ENCODE peak calls at places on chromosomes 11 and 22, in nine cellular contexts. One of them, this sample, is unnamed.
A peak's percentile ranks its signal among the peaks of the same experiment; 100 is the strongest.

GRCh38 chr22:45336971-45337431 is 27.3 kb downstream of the FAM118A start:
- DNase-seq in cardiac fibroblast: peak; percentile 78
- DNase-seq in lower leg skin: peak; percentile 94
- DNase-seq in astrocyte of the spinal cord: peak; percentile 50
- DNase-seq in glutamatergic neuron: no peak
- DNase-seq in nephron progenitor cell: no peak
- DNase-seq in fibroblast of the aortic adventitia: peak; percentile 43
- DNase-seq in upper lobe of right lung: no peak
- DNase-seq in H9: no peak
- DNase-seq in this sample: no peak

GRCh38 chr22:47382164-47382890 is 619.9 kb downstream of the TBC1D22A start:
- DNase-seq in H9: no peak
- DNase-seq in lower leg skin: peak; percentile 76
- DNase-seq in astrocyte of the spinal cord: no peak
- DNase-seq in nephron progenitor cell: no peak
- DNase-seq in fibroblast of the aortic adventitia: no peak
- DNase-seq in cardiac fibroblast: no peak
- DNase-seq in glutamatergic neuron: no peak
- DNase-seq in upper lobe of right lung: peak; percentile 22
- DNase-seq in this sample: no peak

GRCh38 chr11:19907008-19907579 is 194.5 kb downstream of the NAV2 start:
- DNase-seq in astrocyte of the spinal cord: no peak
- DNase-seq in H9: no peak
- DNase-seq in cardiac fibroblast: no peak
- DNase-seq in nephron progenitor cell: no peak
- DNase-seq in upper lobe of right lung: no peak
- DNase-seq in glutamatergic neuron: no peak
- DNase-seq in fibroblast of the aortic adventitia: no peak
- DNase-seq in lower leg skin: no peak
- DNase-seq in this sample: no peak

GRCh38 chr22:42994917-42995562 is 19.9 kb downstream of the PACSIN2 start:
- DNase-seq in astrocyte of the spinal cord: peak; percentile 93
- DNase-seq in lower leg skin: no peak
- DNase-seq in glutamatergic neuron: no peak
- DNase-seq in fibroblast of the aortic adventitia: peak; percentile 96
- DNase-seq in cardiac fibroblast: peak; percentile 93
- DNase-seq in nephron progenitor cell: no peak
- DNase-seq in upper lobe of right lung: no peak
- DNase-seq in H9: no peak
- DNase-seq in this sample: no peak

GRCh38 chr11:63951779-63952536 is 13.2 kb downstream of the NAA40 start:
- DNase-seq in cardiac fibroblast: no peak
- DNase-seq in nephron progenitor cell: no peak
- DNase-seq in H9: no peak
- DNase-seq in upper lobe of right lung: no peak
- DNase-seq in glutamatergic neuron: no peak
- DNase-seq in astrocyte of the spinal cord: no peak
- DNase-seq in lower leg skin: no peak
- DNase-seq in fibroblast of the aortic adventitia: no peak
- DNase-seq in this sample: no peak

GRCh38 chr22:33579448-33580093 is 340.7 kb downstream of the LARGE1 start:
- DNase-seq in lower leg skin: peak; percentile 82
- DNase-seq in glutamatergic neuron: peak; percentile 67
- DNase-seq in cardiac fibroblast: peak; percentile 50
- DNase-seq in upper lobe of right lung: no peak
- DNase-seq in nephron progenitor cell: peak; percentile 69
- DNase-seq in astrocyte of the spinal cord: peak; percentile 2
- DNase-seq in fibroblast of the aortic adventitia: peak; percentile 57
- DNase-seq in H9: peak; percentile 82
- DNase-seq in this sample: no peak

GRCh38 chr11:108253176-108253575 is 30.3 kb downstream of the ATM start:
- DNase-seq in fibroblast of the aortic adventitia: peak; percentile 4
- DNase-seq in nephron progenitor cell: no peak
- DNase-seq in upper lobe of right lung: no peak
- DNase-seq in lower leg skin: no peak
- DNase-seq in glutamatergic neuron: no peak
- DNase-seq in astrocyte of the spinal cord: no peak
- DNase-seq in H9: no peak
- DNase-seq in cardiac fibroblast: no peak
- DNase-seq in this sample: no peak

GRCh38 chr11:10627306-10627705 is 58.8 kb upstream of the LYVE1 start:
- DNase-seq in nephron progenitor cell: no peak
- DNase-seq in cardiac fibroblast: no peak
- DNase-seq in fibroblast of the aortic adventitia: no peak
- DNase-seq in glutamatergic neuron: no peak
- DNase-seq in H9: no peak
- DNase-seq in upper lobe of right lung: no peak
- DNase-seq in lower leg skin: peak; percentile 52
- DNase-seq in astrocyte of the spinal cord: no peak
- DNase-seq in this sample: no peak

GRCh38 chr11:3129591-3130268 is 35.4 kb downstream of the OSBPL5 start:
- DNase-seq in nephron progenitor cell: no peak
- DNase-seq in astrocyte of the spinal cord: no peak
- DNase-seq in cardiac fibroblast: no peak
- DNase-seq in lower leg skin: peak; percentile 84
- DNase-seq in glutamatergic neuron: peak; percentile 12
- DNase-seq in fibroblast of the aortic adventitia: no peak
- DNase-seq in upper lobe of right lung: peak; percentile 60
- DNase-seq in H9: no peak
- DNase-seq in this sample: no peak

GRCh38 chr11:2912498-2912897 is 16.7 kb downstream of the PHLDA2 start:
- DNase-seq in lower leg skin: no peak
- DNase-seq in astrocyte of the spinal cord: peak; percentile 89
- DNase-seq in H9: peak; percentile 67
- DNase-seq in cardiac fibroblast: peak; percentile 59
- DNase-seq in nephron progenitor cell: no peak
- DNase-seq in glutamatergic neuron: no peak
- DNase-seq in upper lobe of right lung: peak; percentile 95
- DNase-seq in fibroblast of the aortic adventitia: peak; percentile 56
- DNase-seq in this sample: no peak

GRCh38 chr11:14773755-14774154 is 118.3 kb downstream of the CYP2R1 start:
- DNase-seq in nephron progenitor cell: no peak
- DNase-seq in fibroblast of the aortic adventitia: peak; percentile 13
- DNase-seq in upper lobe of right lung: no peak
- DNase-seq in H9: no peak
- DNase-seq in astrocyte of the spinal cord: no peak
- DNase-seq in cardiac fibroblast: peak; percentile 30
- DNase-seq in lower leg skin: no peak
- DNase-seq in glutamatergic neuron: no peak
- DNase-seq in this sample: no peak

GRCh38 chr11:75450236-75450635 is 17.2 kb upstream of the KLHL35 start:
- DNase-seq in nephron progenitor cell: no peak
- DNase-seq in glutamatergic neuron: no peak
- DNase-seq in lower leg skin: no peak
- DNase-seq in astrocyte of the spinal cord: no peak
- DNase-seq in cardiac fibroblast: no peak
- DNase-seq in H9: no peak
- DNase-seq in upper lobe of right lung: no peak
- DNase-seq in fibroblast of the aortic adventitia: no peak
- DNase-seq in this sample: no peak

GRCh38 chr11:116851631-116852030 is 14.2 kb upstream of the APOA1 start:
- DNase-seq in fibroblast of the aortic adventitia: no peak
- DNase-seq in cardiac fibroblast: no peak
- DNase-seq in upper lobe of right lung: no peak
- DNase-seq in nephron progenitor cell: no peak
- DNase-seq in astrocyte of the spinal cord: no peak
- DNase-seq in H9: no peak
- DNase-seq in lower leg skin: no peak
- DNase-seq in glutamatergic neuron: no peak
- DNase-seq in this sample: no peak

GRCh38 chr11:61626580-61627380 is 45.9 kb upstream of the SYT7 start:
- DNase-seq in nephron progenitor cell: no peak
- DNase-seq in lower leg skin: no peak
- DNase-seq in H9: peak; percentile 95
- DNase-seq in upper lobe of right lung: peak; percentile 87
- DNase-seq in astrocyte of the spinal cord: no peak
- DNase-seq in cardiac fibroblast: peak; percentile 40
- DNase-seq in glutamatergic neuron: peak; percentile 49
- DNase-seq in fibroblast of the aortic adventitia: peak; percentile 35
- DNase-seq in this sample: no peak

GRCh38 chr11:45899448-45900174 is 7.5 kb downstream of the FREY1 start:
- DNase-seq in nephron progenitor cell: peak; percentile 92
- DNase-seq in glutamatergic neuron: peak; percentile 97
- DNase-seq in lower leg skin: peak; percentile 93
- DNase-seq in cardiac fibroblast: peak; percentile 87
- DNase-seq in astrocyte of the spinal cord: peak; percentile 93
- DNase-seq in H9: peak; percentile 94
- DNase-seq in fibroblast of the aortic adventitia: peak; percentile 80
- DNase-seq in upper lobe of right lung: peak; percentile 91
- DNase-seq in this sample: peak; percentile 92

DNA sequence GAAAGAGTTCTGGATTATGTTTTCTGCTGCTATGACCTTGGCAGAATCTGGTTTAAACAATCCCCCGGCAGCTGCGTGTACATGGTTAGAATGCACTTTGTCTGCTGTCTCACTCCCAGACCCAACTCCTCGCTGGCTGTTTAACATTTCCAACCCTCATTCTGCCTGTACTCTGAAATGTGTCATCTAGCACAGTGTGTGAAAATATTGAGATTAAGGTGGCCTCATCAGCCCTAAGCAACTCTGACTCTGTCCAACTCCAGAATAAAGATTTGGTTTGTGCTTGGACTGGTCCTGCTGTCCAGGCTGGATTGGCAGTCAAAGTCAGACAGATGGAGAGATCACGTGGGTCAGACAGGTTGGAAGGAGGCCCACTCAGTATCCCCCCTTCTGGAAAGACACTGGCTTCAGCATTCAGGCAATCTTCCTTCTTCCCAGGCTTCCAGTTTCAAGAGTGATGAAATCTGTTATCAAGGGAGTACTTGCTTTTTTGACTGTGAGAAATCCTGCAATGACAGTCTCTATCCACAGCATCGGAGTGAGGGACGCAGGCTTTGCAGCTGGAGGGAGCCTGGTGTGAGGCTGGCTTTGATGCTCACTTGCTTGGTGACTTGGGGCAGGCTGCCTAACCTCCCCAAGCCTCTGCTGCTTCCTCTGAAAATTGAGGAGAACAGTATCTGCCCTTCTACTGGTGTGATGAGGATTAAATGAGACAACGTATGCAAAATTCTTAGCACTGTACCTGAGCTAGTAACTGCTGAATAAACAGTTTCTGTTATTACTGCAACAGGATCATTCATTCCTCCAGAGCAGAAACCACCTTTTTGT is 29.8 kb downstream of the ABTB2 start:
- DNase-seq in H9: no peak
- DNase-seq in glutamatergic neuron: peak; percentile 28
- DNase-seq in upper lobe of right lung: no peak
- DNase-seq in cardiac fibroblast: peak; percentile 36
- DNase-seq in lower leg skin: no peak
- DNase-seq in astrocyte of the spinal cord: no peak
- DNase-seq in nephron progenitor cell: no peak
- DNase-seq in fibroblast of the aortic adventitia: peak; percentile 31
- DNase-seq in this sample: no peak
- TF ChIP-seq CTCF in H9: no peak
- TF ChIP-seq CTCF in glutamatergic neuron: no peak
- TF ChIP-seq CTCF in upper lobe of right lung: no peak
- TF ChIP-seq CTCF in cardiac fibroblast: no peak
- TF ChIP-seq CTCF in lower leg skin: no peak
- TF ChIP-seq CTCF in astrocyte of the spinal cord: no peak
- TF ChIP-seq CTCF in nephron progenitor cell: no peak
- TF ChIP-seq CTCF in fibroblast of the aortic adventitia: no peak
- TF ChIP-seq CTCF in this sample: no peak

GRCh38 chr11:36155770-36156485 is 133.3 kb downstream of the COMMD9 start:
- DNase-seq in cardiac fibroblast: peak; percentile 34
- DNase-seq in H9: no peak
- DNase-seq in fibroblast of the aortic adventitia: peak; percentile 58
- DNase-seq in upper lobe of right lung: no peak
- DNase-seq in nephron progenitor cell: no peak
- DNase-seq in lower leg skin: no peak
- DNase-seq in astrocyte of the spinal cord: peak; percentile 42
- DNase-seq in glutamatergic neuron: no peak
- DNase-seq in this sample: no peak
- TF ChIP-seq CTCF in cardiac fibroblast: peak; percentile 7
- TF ChIP-seq CTCF in H9: peak; percentile 25
- TF ChIP-seq CTCF in fibroblast of the aortic adventitia: peak; percentile 20
- TF ChIP-seq CTCF in upper lobe of right lung: no peak
- TF ChIP-seq CTCF in nephron progenitor cell: no peak
- TF ChIP-seq CTCF in lower leg skin: no peak
- TF ChIP-seq CTCF in astrocyte of the spinal cord: no peak
- TF ChIP-seq CTCF in glutamatergic neuron: no peak
- TF ChIP-seq CTCF in this sample: no peak

GRCh38 chr11:120929664-120930154 is 94.2 kb upstream of the TBCEL start:
- DNase-seq in upper lobe of right lung: no peak
- DNase-seq in astrocyte of the spinal cord: peak; percentile 8
- DNase-seq in glutamatergic neuron: peak; percentile 72
- DNase-seq in cardiac fibroblast: peak; percentile 51
- DNase-seq in nephron progenitor cell: peak; percentile 74
- DNase-seq in H9: peak; percentile 91
- DNase-seq in lower leg skin: no peak
- DNase-seq in fibroblast of the aortic adventitia: peak; percentile 46
- DNase-seq in this sample: no peak
- TF ChIP-seq CTCF in upper lobe of right lung: peak; percentile 53
- TF ChIP-seq CTCF in astrocyte of the spinal cord: peak; percentile 72
- TF ChIP-seq CTCF in glutamatergic neuron: peak; percentile 81
- TF ChIP-seq CTCF in cardiac fibroblast: peak; percentile 68
- TF ChIP-seq CTCF in nephron progenitor cell: peak; percentile 69
- TF ChIP-seq CTCF in H9: peak; percentile 75
- TF ChIP-seq CTCF in lower leg skin: no peak
- TF ChIP-seq CTCF in fibroblast of the aortic adventitia: peak; percentile 62
- TF ChIP-seq CTCF in this sample: peak; percentile 77

GRCh38 chr22:46364341-46365165 is 29.0 kb downstream of the TRMU start:
- DNase-seq in upper lobe of right lung: no peak
- DNase-seq in H9: no peak
- DNase-seq in nephron progenitor cell: no peak
- DNase-seq in lower leg skin: no peak
- DNase-seq in astrocyte of the spinal cord: no peak
- DNase-seq in fibroblast of the aortic adventitia: no peak
- DNase-seq in cardiac fibroblast: no peak
- DNase-seq in glutamatergic neuron: peak; percentile 49
- DNase-seq in this sample: no peak
- TF ChIP-seq CTCF in upper lobe of right lung: no peak
- TF ChIP-seq CTCF in H9: no peak
- TF ChIP-seq CTCF in nephron progenitor cell: no peak
- TF ChIP-seq CTCF in lower leg skin: no peak
- TF ChIP-seq CTCF in astrocyte of the spinal cord: no peak
- TF ChIP-seq CTCF in fibroblast of the aortic adventitia: no peak
- TF ChIP-seq CTCF in cardiac fibroblast: no peak
- TF ChIP-seq CTCF in glutamatergic neuron: no peak
- TF ChIP-seq CTCF in this sample: no peak

DNA sequence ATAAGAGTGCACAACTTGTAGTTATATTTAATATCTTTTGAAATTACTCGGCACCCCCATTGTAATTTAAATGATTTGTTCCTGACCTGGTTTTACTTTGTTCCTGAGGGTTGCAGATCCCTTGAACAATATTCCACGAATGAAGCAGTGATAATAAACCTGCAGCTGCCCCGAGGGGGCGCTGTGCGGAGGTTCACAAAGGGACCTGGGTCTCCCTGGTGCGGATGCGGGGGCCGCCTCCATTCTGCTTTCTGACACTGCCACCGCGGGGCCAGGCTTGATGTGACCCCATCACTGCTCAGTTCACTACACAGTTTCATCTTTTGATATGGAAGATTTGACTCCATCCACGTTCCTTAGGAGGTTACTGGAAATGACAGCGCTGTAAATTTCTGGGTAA is 62.9 kb upstream of the PRODH start:
- DNase-seq in glutamatergic neuron: peak; percentile 45
- DNase-seq in lower leg skin: peak; percentile 80
- DNase-seq in astrocyte of the spinal cord: no peak
- DNase-seq in cardiac fibroblast: no peak
- DNase-seq in fibroblast of the aortic adventitia: no peak
- DNase-seq in H9: peak; percentile 77
- DNase-seq in upper lobe of right lung: no peak
- DNase-seq in nephron progenitor cell: peak; percentile 52
- DNase-seq in this sample: no peak
- TF ChIP-seq CTCF in glutamatergic neuron: peak; percentile 62
- TF ChIP-seq CTCF in lower leg skin: no peak
- TF ChIP-seq CTCF in astrocyte of the spinal cord: peak; percentile 29
- TF ChIP-seq CTCF in cardiac fibroblast: peak; percentile 24
- TF ChIP-seq CTCF in fibroblast of the aortic adventitia: no peak
- TF ChIP-seq CTCF in H9: peak; percentile 96
- TF ChIP-seq CTCF in upper lobe of right lung: no peak
- TF ChIP-seq CTCF in nephron progenitor cell: peak; percentile 41
- TF ChIP-seq CTCF in this sample: peak; percentile 62

GRCh38 chr22:29320546-29320945 is 5.0 kb upstream of the RASL10A start:
- DNase-seq in fibroblast of the aortic adventitia: no peak
- DNase-seq in astrocyte of the spinal cord: no peak
- DNase-seq in cardiac fibroblast: no peak
- DNase-seq in upper lobe of right lung: no peak
- DNase-seq in nephron progenitor cell: no peak
- DNase-seq in H9: no peak
- DNase-seq in lower leg skin: no peak
- DNase-seq in glutamatergic neuron: no peak
- DNase-seq in this sample: no peak
- TF ChIP-seq CTCF in fibroblast of the aortic adventitia: no peak
- TF ChIP-seq CTCF in astrocyte of the spinal cord: peak; percentile 14
- TF ChIP-seq CTCF in cardiac fibroblast: peak; percentile 20
- TF ChIP-seq CTCF in upper lobe of right lung: no peak
- TF ChIP-seq CTCF in nephron progenitor cell: no peak
- TF ChIP-seq CTCF in H9: peak; percentile 26
- TF ChIP-seq CTCF in lower leg skin: no peak
- TF ChIP-seq CTCF in glutamatergic neuron: no peak
- TF ChIP-seq CTCF in this sample: peak; percentile 46